ENCODE peak calls at places on chromosomes 5 and 9, in nine cellular contexts. M is neural progenitor cell, U is choroid plexus epithelial cell, G is cardiac muscle cell, T is type B pancreatic cell, H is AG04450, J is fibroblast of pulmonary artery, Q is AG10803, E is heart left ventricle. X is an unnamed sample.

GRCh38 chr9:5574097-5574496 is 54.8 kb upstream of the RIC1 start:
- DNase-seq in M (no peak), U (no peak), G (no peak), T (no peak), H (no peak), J (no peak), Q (no peak), E (no peak), X (no peak)

GRCh38 chr5:115815693-115816225 is 700 bp downstream of the CDO1 start:
- DNase-seq in M (peak; percentile 69), U (no peak), G (peak; percentile 55), T (no peak), H (no peak), J (no peak), Q (no peak), E (peak; percentile 29), X (no peak)

GRCh38 chr9:112233769-112234168 is 58.7 kb upstream of the SUSD1 start:
- DNase-seq in M (no peak), U (peak; percentile 92), G (no peak), T (no peak), H (peak; percentile 4), J (peak; percentile 91), Q (peak; percentile 93), E (no peak), X (peak; percentile 70)

GRCh38 chr9:72872718-72873117 is 80.1 kb downstream of the ALDH1A1 start:
- DNase-seq in M (no peak), U (no peak), G (no peak), T (no peak), H (no peak), J (no peak), Q (no peak), E (no peak), X (no peak)

GRCh38 chr5:179812997-179813607 is 6.4 kb upstream of the MGAT4B start:
- DNase-seq in M (no peak), U (no peak), G (no peak), T (no peak), H (no peak), J (no peak), Q (no peak), E (no peak), X (no peak)

GRCh38 chr9:75855509-75855908 is 35.0 kb upstream of the PCSK5 start:
- DNase-seq in M (peak; percentile 49), U (peak; percentile 68), G (peak; percentile 46), T (no peak), H (no peak), J (peak; percentile 28), Q (peak; percentile 8), E (no peak), X (peak; percentile 50)

GRCh38 chr9:132977626-132978450 is 656 bp upstream of the GFI1B start:
- DNase-seq in M (peak; percentile 79), U (peak; percentile 64), G (peak; percentile 66), T (no peak), H (no peak), J (peak; percentile 49), Q (peak; percentile 35), E (peak; percentile 45), X (peak; percentile 65)

GRCh38 chr5:28766565-28767158 is 1728.3 kb upstream of the CDH9 start:
- DNase-seq in M (peak; percentile 51), U (peak; percentile 84), G (peak; percentile 67), T (no peak), H (no peak), J (peak; percentile 69), Q (peak; percentile 8), E (no peak), X (peak; percentile 74)

GRCh38 chr5:30808996-30809395 is 384.5 kb upstream of the CDH6 start:
- DNase-seq in M (peak; percentile 44), U (peak; percentile 68), G (peak; percentile 28), T (no peak), H (peak; percentile 15), J (peak; percentile 21), Q (no peak), E (no peak), X (peak; percentile 10)

GRCh38 chr5:1016036-1016435 is 7.4 kb downstream of the NKD2 start:
- DNase-seq in M (no peak), U (no peak), G (no peak), T (no peak), H (no peak), J (no peak), Q (no peak), E (peak; percentile 33), X (no peak)

GRCh38 chr5:170520319-170520718 is 16.5 kb downstream of the KCNIP1 start:
- DNase-seq in M (no peak), U (peak; percentile 4), G (no peak), T (no peak), H (no peak), J (no peak), Q (no peak), E (no peak), X (no peak)

GRCh38 chr9:137459147-137459600 is at the start of gene NSMF:
- DNase-seq in M (peak; percentile 98), U (peak; percentile 92), G (peak; percentile 98), T (peak; percentile 97), H (peak; percentile 47), J (peak; percentile 90), Q (peak; percentile 83), E (peak; percentile 95), X (peak; percentile 90)

GRCh38 chr5:32223972-32224608 is 50.0 kb upstream of the GOLPH3 start:
- DNase-seq in M (peak; percentile 27), U (peak; percentile 63), G (peak; percentile 78), T (no peak), H (peak; percentile 41), J (peak; percentile 60), Q (peak; percentile 88), E (no peak), X (peak; percentile 48)

GRCh38 chr5:84411832-84412605 is 27.3 kb upstream of the EDIL3 start:
- DNase-seq in M (no peak), U (peak; percentile 11), G (no peak), T (no peak), H (no peak), J (no peak), Q (peak; percentile 15), E (no peak), X (peak; percentile 97)

GRCh38 chr5:126368239-126368812 is 54.9 kb upstream of the GRAMD2B start:
- DNase-seq in M (peak; percentile 73), U (no peak), G (no peak), T (no peak), H (no peak), J (no peak), Q (peak; percentile 44), E (no peak), X (peak; percentile 99)

GRCh38 chr9:35914307-35914807 is 5.1 kb downstream of the SPAAR start:
- DNase-seq in M (peak; percentile 74), U (peak; percentile 26), G (peak; percentile 86), T (no peak), H (no peak), J (peak; percentile 52), Q (peak; percentile 31), E (peak; percentile 93), X (peak; percentile 18)

GRCh38 chr9:115138151-115138550 is 20.2 kb upstream of the TNC start:
- DNase-seq in M (no peak), U (peak; percentile 45), G (no peak), T (no peak), H (no peak), J (peak; percentile 43), Q (peak; percentile 47), E (no peak), X (peak; percentile 58)

GRCh38 chr5:132498152-132498551 is 7.6 kb upstream of the IRF1 start:
- DNase-seq in M (no peak), U (no peak), G (no peak), T (peak; percentile 66), H (no peak), J (peak; percentile 58), Q (peak; percentile 80), E (peak; percentile 67), X (peak; percentile 84)

GRCh38 chr5:153147891-153148623 is 342.4 kb upstream of the GRIA1 start:
- DNase-seq in M (peak; percentile 82), U (peak; percentile 51), G (peak; percentile 73), T (no peak), H (no peak), J (peak; percentile 71), Q (peak; percentile 76), E (peak; percentile 25), X (peak; percentile 85)

GRCh38 chr9:3898371-3899218 is 372.8 kb upstream of the RFX3 start:
- DNase-seq in M (no peak), U (no peak), G (peak; percentile 5), T (no peak), H (no peak), J (peak; percentile 61), Q (no peak), E (no peak), X (no peak)

DNA sequence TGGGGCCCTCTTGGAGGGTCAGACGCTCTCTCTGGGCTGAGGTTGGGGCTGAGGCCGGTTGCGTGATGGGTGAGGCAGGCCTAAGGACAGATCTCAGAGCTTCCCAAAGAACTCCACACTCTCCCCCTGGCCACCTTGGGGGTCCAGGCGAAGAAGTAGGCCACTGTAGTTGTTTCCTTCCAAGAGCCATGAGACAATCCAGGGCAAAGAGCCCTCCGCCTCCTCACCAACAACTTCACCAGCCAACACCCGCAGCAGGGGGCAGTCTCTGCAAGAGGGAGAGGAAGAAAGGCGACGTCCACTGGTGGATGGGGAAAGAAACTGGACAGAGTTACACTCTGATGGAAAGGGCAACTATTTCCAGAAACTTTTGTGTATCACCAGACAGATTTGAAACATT is 10.7 kb downstream of the SLC35A4 start:
- DNase-seq in M (no peak), U (peak; percentile 72), G (no peak), T (no peak), H (no peak), J (peak; percentile 79), Q (peak; percentile 56), E (no peak), X (peak; percentile 63)
- TF ChIP-seq CTCF in M (peak; percentile 17), U (peak; percentile 70), G (peak; percentile 62), T (peak; percentile 26), H (peak; percentile 38), J (peak; percentile 67), Q (peak; percentile 64), E (peak; percentile 21), X (peak; percentile 44)

GRCh38 chr9:131203438-131204219 is 72.7 kb downstream of the FAM78A start:
- DNase-seq in M (peak; percentile 45), U (no peak), G (no peak), T (no peak), H (no peak), J (no peak), Q (no peak), E (no peak), X (no peak)
- TF ChIP-seq CTCF in M (peak; percentile 47), U (peak; percentile 53), G (no peak), T (peak; percentile 46), H (peak; percentile 45), J (peak; percentile 29), Q (peak; percentile 15), E (no peak), X (peak; percentile 34)

GRCh38 chr5:149002761-149003689 is 59.8 kb downstream of the SH3TC2 start:
- DNase-seq in M (no peak), U (peak; percentile 64), G (peak; percentile 26), T (no peak), H (no peak), J (peak; percentile 54), Q (peak; percentile 69), E (no peak), X (peak; percentile 75)
- TF ChIP-seq CTCF in M (no peak), U (no peak), G (no peak), T (no peak), H (no peak), J (peak; percentile 18), Q (peak; percentile 49), E (peak; percentile 15), X (peak; percentile 39)

DNA sequence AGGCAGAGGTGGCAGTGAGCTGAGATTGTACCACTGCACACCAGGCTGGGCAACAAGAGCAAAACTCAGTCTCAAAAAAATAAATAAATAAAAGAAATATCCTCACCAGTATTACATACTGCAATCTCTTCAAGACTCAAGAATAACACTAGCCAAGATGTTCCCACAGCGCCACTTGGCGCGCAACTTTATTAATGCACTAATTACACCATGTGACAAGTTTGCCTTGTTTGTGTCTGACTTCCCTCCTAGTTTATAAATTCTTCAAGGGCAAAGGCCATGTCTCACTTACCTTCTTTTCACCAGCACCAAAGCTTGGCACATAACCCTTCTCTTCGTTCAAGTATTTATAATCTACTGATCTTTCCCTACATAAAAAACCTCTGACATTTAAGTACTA is 4.8 kb downstream of the SKP1 start:
- DNase-seq in M (no peak), U (no peak), G (no peak), T (no peak), H (no peak), J (no peak), Q (no peak), E (no peak), X (no peak)
- TF ChIP-seq CTCF in M (no peak), U (no peak), G (no peak), T (no peak), H (no peak), J (no peak), Q (no peak), E (no peak), X (no peak)